ENCODE peak calls at places on chromosomes 12 and 14, in four cellular contexts. T is neural progenitor cell, Q is esophagus muscularis mucosa, L is dorsolateral prefrontal cortex. I is an unnamed sample.
A peak's percentile ranks its signal among the peaks of the same experiment; 100 is the strongest.

GRCh38 chr14:104422301-104423223 is 157.0 kb upstream of the C14orf180 start:
- DNase-seq in L (no peak), T (no peak), Q (peak; percentile 85), I (peak; percentile 5)

GRCh38 chr12:23949212-23950010 is at the start of gene SOX5:
- DNase-seq in T (peak; percentile 89), L (peak; percentile 29), Q (no peak), I (no peak)

GRCh38 chr12:127675936-127676335 is 591.0 kb upstream of the TMEM132C start:
- DNase-seq in Q (peak; percentile 72), L (peak; percentile 20), T (no peak), I (no peak)

GRCh38 chr12:63989301-63989845 is 144.9 kb downstream of the SRGAP1 start:
- DNase-seq in L (no peak), Q (no peak), T (no peak), I (no peak)

GRCh38 chr12:1518763-1519516 is 75.4 kb downstream of the FBXL14 start:
- DNase-seq in Q (no peak), L (no peak), T (no peak), I (no peak)

GRCh38 chr12:70853326-70853725 is 67.2 kb downstream of the PTPRR start:
- DNase-seq in T (no peak), L (no peak), Q (no peak), I (no peak)

GRCh38 chr12:62779488-62779887 is 155.5 kb downstream of the PPM1H start:
- DNase-seq in T (no peak), L (no peak), Q (no peak), I (no peak)

GRCh38 chr12:120971299-120972180 is 6.8 kb upstream of the HNF1A start:
- DNase-seq in Q (no peak), L (peak; percentile 47), T (peak; percentile 62), I (no peak)

GRCh38 chr12:93146970-93147369 is 217.9 kb upstream of the EEA1 start:
- DNase-seq in L (no peak), Q (no peak), T (no peak), I (no peak)

GRCh38 chr12:46677749-46678148 is 148.0 kb downstream of the SLC38A4 start:
- DNase-seq in L (no peak), T (no peak), Q (no peak), I (no peak)

GRCh38 chr12:131368073-131369071 is 342.5 kb upstream of the SFSWAP start:
- DNase-seq in Q (no peak), T (no peak), L (no peak), I (no peak)

GRCh38 chr14:20907214-20907613 is 16.0 kb downstream of the RNASE3 start:
- DNase-seq in T (no peak), L (no peak), Q (no peak), I (no peak)

GRCh38 chr12:104656383-104656782 is 199.6 kb downstream of the CHST11 start:
- DNase-seq in L (no peak), T (peak; percentile 46), Q (no peak), I (no peak)

GRCh38 chr12:57434517-57435223 is at the start of gene INHBC:
- DNase-seq in T (no peak), L (no peak), Q (no peak), I (no peak)

GRCh38 chr14:22422238-22422637 is 166.8 kb downstream of the DAD1 start:
- DNase-seq in T (no peak), L (no peak), Q (no peak), I (no peak)

GRCh38 chr14:100317389-100317788 is 5.8 kb upstream of the SLC25A47 start:
- DNase-seq in T (no peak), L (no peak), Q (no peak), I (no peak)

GRCh38 chr12:65881965-65882413 is 57.7 kb downstream of the HMGA2 start:
- DNase-seq in L (peak; percentile 35), Q (peak; percentile 94), T (peak; percentile 54), I (peak; percentile 32)

GRCh38 chr14:89359477-89360222 is 57.4 kb downstream of the FOXN3 start:
- DNase-seq in T (no peak), L (peak; percentile 69), Q (no peak), I (no peak)

GRCh38 chr12:51511546-51512260 is 79.3 kb upstream of the SCN8A start:
- DNase-seq in T (no peak), Q (no peak), L (no peak), I (no peak)

GRCh38 chr14:50344116-50344775 is 32.1 kb downstream of the DMAC2L start:
- DNase-seq in L (no peak), T (no peak), Q (no peak), I (no peak)

GRCh38 chr12:69101505-69101904 is 137.9 kb upstream of the CPSF6 start:
- DNase-seq in T (no peak), L (no peak), Q (no peak), I (no peak)

GRCh38 chr12:83183132-83183531 is 496.4 kb downstream of the TMTC2 start:
- DNase-seq in L (no peak), Q (no peak), T (no peak), I (no peak)

GRCh38 chr12:51415931-51416330 is 8.7 kb upstream of the SLC4A8 start:
- DNase-seq in L (no peak), T (no peak), Q (no peak), I (no peak)

GRCh38 chr12:133129368-133130037 is 571 bp downstream of the ZNF891 start:
- DNase-seq in Q (no peak), T (no peak), L (no peak), I (no peak)

GRCh38 chr12:106133136-106134087 is 5.3 kb downstream of the NUAK1 start:
- DNase-seq in Q (no peak), T (peak; percentile 40), L (no peak), I (no peak)

GRCh38 chr14:102805454-102805891 is 28.2 kb downstream of the TRAF3 start:
- DNase-seq in L (no peak), Q (no peak), T (no peak), I (no peak)

GRCh38 chr12:98955284-98955683 is 310.2 kb downstream of the APAF1 start:
- DNase-seq in Q (no peak), L (no peak), T (peak; percentile 49), I (no peak)

DNA sequence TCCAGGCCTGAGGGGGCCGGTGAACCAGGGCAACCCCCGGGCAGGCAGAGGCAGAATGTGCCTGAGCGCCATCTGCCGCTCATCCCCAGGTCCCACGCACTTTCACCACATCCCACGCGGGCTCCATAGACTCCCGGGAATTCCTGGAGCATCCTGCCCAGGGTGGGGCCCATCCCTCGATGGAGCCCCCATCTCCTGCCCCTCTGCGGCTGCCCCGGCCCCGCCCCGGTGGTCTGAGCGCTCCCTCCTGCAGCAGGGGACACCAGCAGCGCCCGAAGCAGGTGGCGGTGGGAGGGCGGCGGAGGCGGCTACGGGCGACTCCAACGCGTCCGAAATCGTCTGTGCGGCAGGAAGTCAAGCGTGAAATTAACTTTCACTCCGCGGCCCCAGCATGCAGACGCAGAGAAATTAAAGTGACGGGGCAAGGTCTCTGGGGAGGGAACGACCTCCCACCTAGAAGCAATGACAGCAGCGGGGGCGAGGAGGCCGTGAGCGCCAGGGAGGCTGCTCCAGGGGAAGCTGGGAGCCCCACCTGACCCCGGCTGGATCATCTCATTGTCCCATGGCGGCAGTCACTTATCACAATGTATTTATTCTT is 122.2 kb downstream of the NCOR2 start:
- DNase-seq in L (no peak), T (peak; percentile 71), Q (no peak), I (no peak)
- H3K27ac ChIP-seq in L (peak overlapping the region; percentile 31), T (peak overlapping the region; percentile 58), Q (no peak overlapping the region), I (no peak overlapping the region)

DNA sequence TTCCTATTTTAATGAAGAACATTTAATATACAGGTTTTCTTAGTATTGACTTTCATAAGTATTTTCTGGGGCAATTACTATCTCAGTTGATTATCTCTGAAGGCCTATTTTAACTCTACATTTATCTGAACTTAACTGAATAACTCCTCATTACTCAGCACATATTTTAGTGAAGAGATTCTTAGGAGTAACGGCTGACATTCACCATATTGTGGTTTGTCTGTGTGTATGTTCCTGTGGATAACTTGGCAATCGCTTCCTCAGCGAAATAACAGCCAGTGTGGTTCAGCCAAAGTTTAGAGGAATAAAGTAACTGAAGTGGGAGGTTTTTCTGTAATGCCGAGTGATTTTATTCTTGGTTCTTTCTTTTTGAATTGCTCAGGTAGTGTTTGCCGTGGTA is 168.0 kb downstream of the RAD51B start:
- DNase-seq in T (no peak), L (no peak), Q (no peak), I (no peak)
- H3K27ac ChIP-seq in T (no peak overlapping the region), L (no peak overlapping the region), Q (peak overlapping the region; percentile 49), I (no peak overlapping the region)

GRCh38 chr14:77058785-77059184 is 30.3 kb upstream of the IRF2BPL start:
- DNase-seq in Q (no peak), T (no peak), L (no peak), I (no peak)
- H3K27ac ChIP-seq in Q (no peak overlapping the region), T (no peak overlapping the region), L (peak overlapping the region; percentile 68), I (peak overlapping the region; percentile 53)

DNA sequence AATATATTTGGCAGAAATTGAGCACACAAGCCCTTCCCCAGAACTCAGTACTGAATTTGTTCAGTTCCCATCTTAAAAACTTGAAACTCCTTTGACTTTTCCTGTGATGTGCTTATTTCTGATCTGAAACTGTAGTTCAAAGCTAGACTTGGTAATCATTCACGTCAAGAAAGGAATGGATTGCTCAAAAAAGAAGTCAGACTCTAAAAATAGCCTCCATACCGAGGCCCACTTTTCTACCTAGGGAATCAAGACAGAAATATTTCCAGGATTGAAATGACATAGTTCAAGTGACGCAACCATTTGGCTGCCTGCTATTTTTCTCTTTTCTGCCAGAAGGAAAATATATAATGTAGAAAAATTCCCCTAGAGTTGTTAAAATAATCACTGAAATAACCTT is 129.8 kb downstream of the ETV6 start:
- DNase-seq in Q (no peak), L (no peak), T (no peak), I (no peak)
- H3K27ac ChIP-seq in Q (peak overlapping the region; percentile 88), L (no peak overlapping the region), T (no peak overlapping the region), I (no peak overlapping the region)

GRCh38 chr14:74568896-74569295 is 43.1 kb downstream of the LTBP2 start:
- DNase-seq in Q (no peak), L (no peak), T (no peak), I (no peak)

GRCh38 chr14:74570696-74571095 is 41.3 kb downstream of the LTBP2 start:
- DNase-seq in Q (no peak), T (no peak), L (no peak), I (no peak)

GRCh38 chr14:74571441-74571841 is 40.6 kb downstream of the LTBP2 start:
- DNase-seq in Q (no peak), T (no peak), L (no peak), I (no peak)

GRCh38 chr14:74569387-74569786 is 42.6 kb downstream of the LTBP2 start:
- DNase-seq in Q (no peak), L (no peak), T (no peak), I (no peak)

GRCh38 chr14:74569826-74570591 is 42.0 kb downstream of the LTBP2 start:
- DNase-seq in L (no peak), T (no peak), Q (no peak), I (no peak)
- H3K27ac ChIP-seq in L (no peak overlapping the region), T (no peak overlapping the region), Q (peak overlapping the region; percentile 91), I (no peak overlapping the region)

DNA sequence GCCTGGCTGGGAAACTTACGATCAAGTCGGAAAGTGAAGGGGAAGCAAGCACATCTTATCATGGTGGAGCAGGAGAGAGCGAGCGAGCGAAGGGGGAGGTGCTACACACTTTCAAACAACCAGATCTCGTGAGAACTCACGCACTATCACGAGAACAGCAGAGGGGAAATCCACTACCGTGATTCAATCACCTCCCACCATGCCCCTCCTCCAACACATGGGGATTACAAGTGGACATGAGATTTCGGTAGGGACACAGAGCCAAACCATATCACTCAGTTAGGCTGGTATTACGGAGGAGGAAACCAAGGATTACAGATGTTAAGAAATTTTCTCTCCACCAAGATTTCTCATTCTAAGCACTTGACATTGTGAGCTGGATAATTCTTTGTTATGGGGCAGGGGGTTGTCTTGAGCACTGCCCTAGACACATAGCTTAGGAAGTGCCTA is 262.0 kb upstream of the G2E3 start:
- DNase-seq in Q (no peak), T (no peak), L (no peak), I (no peak)
- H3K27ac ChIP-seq in Q (no peak overlapping the region), T (no peak overlapping the region), L (no peak overlapping the region), I (no peak overlapping the region)